ENCODE peak calls at places on chromosomes 5 and 9, in eight cellular contexts. L is thyroid gland; K is non-pigmented ciliary epithelial cell; I is activated naive CD4-positive, alpha-beta T cell treated with anti-CD3 and anti-CD28 coated beads, Interleukin-2, amount 10 ng/mL, durations not matched to agents 7 days and 5 days; P is CD4-positive, alpha-beta memory T cell; C is aorta; F is stimulated activated CD4-positive, alpha-beta T cell treated with anti-CD3 and anti-CD28 coated beads, Interleukin-2, amount 100 ng/mL, for 24 hours; G is naive thymus-derived CD4-positive, alpha-beta T cell. Z is an unnamed sample.

GRCh38 chr5:133579766-133580165 is 32.6 kb downstream of the FSTL4 start:
- DNase-seq in L (no peak), K (no peak), I (no peak), P (no peak), C (no peak), F (no peak), G (no peak), Z (no peak)

GRCh38 chr9:136351237-136351800 is 12.2 kb downstream of the DNLZ start:
- DNase-seq in L (no peak), K (no peak), I (no peak), P (no peak), C (no peak), F (no peak), G (no peak), Z (no peak)

GRCh38 chr9:2157277-2158105 is 142.3 kb downstream of the SMARCA2 start:
- DNase-seq in L (peak; percentile 48), K (no peak), I (peak; percentile 40), P (peak; percentile 12), C (no peak), F (peak; percentile 64), G (no peak), Z (peak; percentile 46)

GRCh38 chr5:35246928-35247644 is 16.8 kb upstream of the PRLR start:
- DNase-seq in L (no peak), K (no peak), I (no peak), P (no peak), C (peak; percentile 73), F (no peak), G (no peak), Z (peak; percentile 65)

GRCh38 chr5:168881427-168882149 is 302.4 kb upstream of the PANK3 start:
- DNase-seq in L (peak; percentile 57), K (no peak), I (no peak), P (no peak), C (no peak), F (no peak), G (no peak), Z (no peak)

GRCh38 chr9:81557957-81558791 is 131.2 kb downstream of the TLE1 start:
- DNase-seq in L (peak; percentile 43), K (peak; percentile 54), I (no peak), P (no peak), C (no peak), F (no peak), G (no peak), Z (no peak)

GRCh38 chr5:137605377-137605776 is 106.3 kb upstream of the SPOCK1 start:
- DNase-seq in L (peak; percentile 40), K (no peak), I (no peak), P (no peak), C (no peak), F (no peak), G (no peak), Z (no peak)

GRCh38 chr5:61637566-61637965 is 305.5 kb downstream of the ZSWIM6 start:
- DNase-seq in L (no peak), K (no peak), I (no peak), P (no peak), C (no peak), F (no peak), G (no peak), Z (no peak)

GRCh38 chr5:112002368-112002767 is 245.4 kb upstream of the NREP start:
- DNase-seq in L (no peak), K (no peak), I (no peak), P (no peak), C (no peak), F (no peak), G (no peak), Z (no peak)